ENCODE peak calls at places on chromosomes 11 and 22, in five cellular contexts. One of them, this sample, is unnamed.

GRCh38 chr11:110428956-110429613 is 663 bp upstream of the FDX1 start:
- DNase-seq in activated naive CD8-positive, alpha-beta T cell treated with anti-CD3 and anti-CD28 coated beads, Interleukin-2, amount 50 U/mL, for 24 hours: no peak
- DNase-seq in activated T-cell treated with anti-CD3 and anti-CD28 coated beads, Interleukin-2, amount 50 U/mL, for 48 hours: no peak
- DNase-seq in activated CD4-positive, alpha-beta T cell treated with anti-CD3 and anti-CD28 coated beads for 24 hours: no peak
- DNase-seq in stimulated activated CD8-positive, alpha-beta memory T cell treated with anti-CD3 and anti-CD28 coated beads, Interleukin-12 subunit alpha, Interleukin-12 subunit beta, amount 100 ng/mL, for 4 hours: no peak
- DNase-seq in this sample: no peak

GRCh38 chr11:73889019-73889418 is 12.2 kb downstream of the PAAF1 start:
- DNase-seq in activated naive CD8-positive, alpha-beta T cell treated with anti-CD3 and anti-CD28 coated beads, Interleukin-2, amount 50 U/mL, for 24 hours: no peak
- DNase-seq in activated T-cell treated with anti-CD3 and anti-CD28 coated beads, Interleukin-2, amount 50 U/mL, for 48 hours: no peak
- DNase-seq in activated CD4-positive, alpha-beta T cell treated with anti-CD3 and anti-CD28 coated beads for 24 hours: no peak
- DNase-seq in stimulated activated CD8-positive, alpha-beta memory T cell treated with anti-CD3 and anti-CD28 coated beads, Interleukin-12 subunit alpha, Interleukin-12 subunit beta, amount 100 ng/mL, for 4 hours: no peak
- DNase-seq in this sample: no peak

GRCh38 chr11:122642971-122643370 is 12.6 kb upstream of the UBASH3B start:
- DNase-seq in activated naive CD8-positive, alpha-beta T cell treated with anti-CD3 and anti-CD28 coated beads, Interleukin-2, amount 50 U/mL, for 24 hours: no peak
- DNase-seq in activated T-cell treated with anti-CD3 and anti-CD28 coated beads, Interleukin-2, amount 50 U/mL, for 48 hours: no peak
- DNase-seq in activated CD4-positive, alpha-beta T cell treated with anti-CD3 and anti-CD28 coated beads for 24 hours: no peak
- DNase-seq in stimulated activated CD8-positive, alpha-beta memory T cell treated with anti-CD3 and anti-CD28 coated beads, Interleukin-12 subunit alpha, Interleukin-12 subunit beta, amount 100 ng/mL, for 4 hours: no peak
- DNase-seq in this sample: no peak

GRCh38 chr11:3929689-3930088 is 74.2 kb downstream of the STIM1 start:
- DNase-seq in activated naive CD8-positive, alpha-beta T cell treated with anti-CD3 and anti-CD28 coated beads, Interleukin-2, amount 50 U/mL, for 24 hours: no peak
- DNase-seq in activated T-cell treated with anti-CD3 and anti-CD28 coated beads, Interleukin-2, amount 50 U/mL, for 48 hours: no peak
- DNase-seq in activated CD4-positive, alpha-beta T cell treated with anti-CD3 and anti-CD28 coated beads for 24 hours: no peak
- DNase-seq in stimulated activated CD8-positive, alpha-beta memory T cell treated with anti-CD3 and anti-CD28 coated beads, Interleukin-12 subunit alpha, Interleukin-12 subunit beta, amount 100 ng/mL, for 4 hours: no peak
- DNase-seq in this sample: no peak

GRCh38 chr11:44320289-44320973 is 10.5 kb upstream of the ALX4 start:
- DNase-seq in activated naive CD8-positive, alpha-beta T cell treated with anti-CD3 and anti-CD28 coated beads, Interleukin-2, amount 50 U/mL, for 24 hours: no peak
- DNase-seq in activated T-cell treated with anti-CD3 and anti-CD28 coated beads, Interleukin-2, amount 50 U/mL, for 48 hours: no peak
- DNase-seq in activated CD4-positive, alpha-beta T cell treated with anti-CD3 and anti-CD28 coated beads for 24 hours: no peak
- DNase-seq in stimulated activated CD8-positive, alpha-beta memory T cell treated with anti-CD3 and anti-CD28 coated beads, Interleukin-12 subunit alpha, Interleukin-12 subunit beta, amount 100 ng/mL, for 4 hours: no peak
- DNase-seq in this sample: no peak

GRCh38 chr11:31779268-31779879 is 31.7 kb downstream of the PAX6 start:
- DNase-seq in activated naive CD8-positive, alpha-beta T cell treated with anti-CD3 and anti-CD28 coated beads, Interleukin-2, amount 50 U/mL, for 24 hours: no peak
- DNase-seq in activated T-cell treated with anti-CD3 and anti-CD28 coated beads, Interleukin-2, amount 50 U/mL, for 48 hours: no peak
- DNase-seq in activated CD4-positive, alpha-beta T cell treated with anti-CD3 and anti-CD28 coated beads for 24 hours: no peak
- DNase-seq in stimulated activated CD8-positive, alpha-beta memory T cell treated with anti-CD3 and anti-CD28 coated beads, Interleukin-12 subunit alpha, Interleukin-12 subunit beta, amount 100 ng/mL, for 4 hours: no peak
- DNase-seq in this sample: peak; percentile 22

GRCh38 chr22:19120829-19121630 is 1.2 kb downstream of the DGCR2 start:
- DNase-seq in activated naive CD8-positive, alpha-beta T cell treated with anti-CD3 and anti-CD28 coated beads, Interleukin-2, amount 50 U/mL, for 24 hours: no peak
- DNase-seq in activated T-cell treated with anti-CD3 and anti-CD28 coated beads, Interleukin-2, amount 50 U/mL, for 48 hours: no peak
- DNase-seq in activated CD4-positive, alpha-beta T cell treated with anti-CD3 and anti-CD28 coated beads for 24 hours: no peak
- DNase-seq in stimulated activated CD8-positive, alpha-beta memory T cell treated with anti-CD3 and anti-CD28 coated beads, Interleukin-12 subunit alpha, Interleukin-12 subunit beta, amount 100 ng/mL, for 4 hours: no peak
- DNase-seq in this sample: peak; percentile 46

GRCh38 chr11:58330861-58331260 is 28.0 kb downstream of the OR5B17 start:
- DNase-seq in activated naive CD8-positive, alpha-beta T cell treated with anti-CD3 and anti-CD28 coated beads, Interleukin-2, amount 50 U/mL, for 24 hours: no peak
- DNase-seq in activated T-cell treated with anti-CD3 and anti-CD28 coated beads, Interleukin-2, amount 50 U/mL, for 48 hours: no peak
- DNase-seq in activated CD4-positive, alpha-beta T cell treated with anti-CD3 and anti-CD28 coated beads for 24 hours: no peak
- DNase-seq in stimulated activated CD8-positive, alpha-beta memory T cell treated with anti-CD3 and anti-CD28 coated beads, Interleukin-12 subunit alpha, Interleukin-12 subunit beta, amount 100 ng/mL, for 4 hours: no peak
- DNase-seq in this sample: no peak

GRCh38 chr22:31734512-31734911 is 15.4 kb downstream of the PRR14L start:
- DNase-seq in activated naive CD8-positive, alpha-beta T cell treated with anti-CD3 and anti-CD28 coated beads, Interleukin-2, amount 50 U/mL, for 24 hours: no peak
- DNase-seq in activated T-cell treated with anti-CD3 and anti-CD28 coated beads, Interleukin-2, amount 50 U/mL, for 48 hours: no peak
- DNase-seq in activated CD4-positive, alpha-beta T cell treated with anti-CD3 and anti-CD28 coated beads for 24 hours: no peak
- DNase-seq in stimulated activated CD8-positive, alpha-beta memory T cell treated with anti-CD3 and anti-CD28 coated beads, Interleukin-12 subunit alpha, Interleukin-12 subunit beta, amount 100 ng/mL, for 4 hours: no peak
- DNase-seq in this sample: no peak

GRCh38 chr11:118435233-118435892 is 929 bp upstream of the KMT2A start:
- DNase-seq in activated naive CD8-positive, alpha-beta T cell treated with anti-CD3 and anti-CD28 coated beads, Interleukin-2, amount 50 U/mL, for 24 hours: peak; percentile 74
- DNase-seq in activated T-cell treated with anti-CD3 and anti-CD28 coated beads, Interleukin-2, amount 50 U/mL, for 48 hours: peak; percentile 80
- DNase-seq in activated CD4-positive, alpha-beta T cell treated with anti-CD3 and anti-CD28 coated beads for 24 hours: peak; percentile 41
- DNase-seq in stimulated activated CD8-positive, alpha-beta memory T cell treated with anti-CD3 and anti-CD28 coated beads, Interleukin-12 subunit alpha, Interleukin-12 subunit beta, amount 100 ng/mL, for 4 hours: peak; percentile 29
- DNase-seq in this sample: peak; percentile 96